ENCODE peak calls at places on chromosomes 7 and 10, in nine cellular contexts. C is fibroblast of mammary gland; P is GM13976; J is activated naive CD4-positive, alpha-beta T cell treated with anti-CD3 and anti-CD28 coated beads, Interleukin-2, amount 50 U/mL, for 16 hours; R is DMS 273 treated with DMSO at 0.1 percent for 48 hours; X is pancreas; W is activated T-cell treated with anti-CD3 and anti-CD28 coated beads for 24 hours; K is cardiac fibroblast; N is AG10803. A is an unnamed sample.

GRCh38 chr7:3259711-3260424 is 41.2 kb upstream of the SDK1 start:
- DNase-seq in N (no peak), R (no peak), W (no peak), K (peak), C (peak), P (no peak), J (no peak), X (no peak), A (no peak)

GRCh38 chr10:123502983-123503382 is 163.2 kb upstream of the GPR26 start:
- DNase-seq in N (no peak), W (no peak), K (no peak), P (peak), X (no peak), J (no peak), R (no peak), C (no peak), A (no peak)

GRCh38 chr7:24381919-24382505 is 98.0 kb downstream of the NPY start:
- DNase-seq in W (no peak), P (peak), J (no peak), X (no peak), N (peak), K (peak), R (peak), C (peak), A (no peak)

GRCh38 chr7:138668197-138668596 is 33.0 kb downstream of the SVOPL start:
- DNase-seq in X (no peak), C (no peak), W (no peak), R (no peak), P (no peak), J (no peak), N (no peak), K (no peak), A (no peak)

GRCh38 chr7:121761399-121761798 is 111.6 kb upstream of the PTPRZ1 start:
- DNase-seq in J (no peak), X (no peak), N (no peak), C (peak), P (no peak), K (no peak), W (no peak), R (no peak), A (no peak)

GRCh38 chr7:129914536-129915272 is 38.1 kb downstream of the UBE2H start:
- DNase-seq in W (no peak), N (no peak), R (no peak), X (no peak), P (no peak), K (peak), J (no peak), C (peak), A (no peak)

GRCh38 chr10:131033166-131034085 is 278.1 kb downstream of the TCERG1L start:
- DNase-seq in C (no peak), P (no peak), J (no peak), N (no peak), W (no peak), K (no peak), R (no peak), X (no peak), A (no peak)

GRCh38 chr7:38413784-38414183 is 140.3 kb upstream of the TARP start:
- DNase-seq in C (no peak), P (no peak), J (no peak), N (no peak), X (no peak), R (no peak), W (no peak), K (no peak), A (no peak)

GRCh38 chr7:125090596-125090995 is 161.0 kb upstream of the POT1 start:
- DNase-seq in P (no peak), W (no peak), X (no peak), C (no peak), J (no peak), R (no peak), K (no peak), N (no peak), A (no peak)

GRCh38 chr10:109247819-109248218 is 675.5 kb downstream of the XPNPEP1 start:
- DNase-seq in W (no peak), J (no peak), P (no peak), K (no peak), N (no peak), R (no peak), X (no peak), C (no peak), A (no peak)

GRCh38 chr7:37784015-37784414 is 64.4 kb upstream of the NME8 start:
- DNase-seq in W (no peak), X (no peak), P (no peak), K (no peak), R (no peak), C (no peak), J (no peak), N (no peak), A (no peak)

GRCh38 chr7:130845581-130846085 is 111.6 kb upstream of the KLF14 start:
- DNase-seq in W (no peak), N (peak), K (peak), X (no peak), J (no peak), R (no peak), P (no peak), C (peak), A (no peak)

GRCh38 chr7:93044147-93044810 is 73.5 kb downstream of the SAMD9 start:
- DNase-seq in P (no peak), J (no peak), X (no peak), N (peak), W (no peak), R (no peak), K (peak), C (peak), A (no peak)

GRCh38 chr7:108009873-108010272 is 6.9 kb upstream of the LAMB1 start:
- DNase-seq in X (no peak), J (no peak), N (no peak), R (no peak), C (no peak), P (no peak), W (no peak), K (no peak), A (no peak)

GRCh38 chr10:63268798-63269503 is 135.8 kb downstream of the NRBF2 start:
- DNase-seq in C (peak), K (peak), J (peak), R (peak), W (peak), P (peak), X (peak), N (peak), A (peak)

GRCh38 chr10:122258136-122259074 is 12.7 kb upstream of the BTBD16 start:
- DNase-seq in X (no peak), P (no peak), K (peak), J (no peak), R (no peak), W (no peak), C (no peak), N (peak), A (no peak)

GRCh38 chr7:131620673-131621609 is 64.5 kb upstream of the PODXL start:
- DNase-seq in J (no peak), N (peak), C (no peak), X (no peak), P (no peak), W (no peak), K (peak), R (no peak), A (no peak)

GRCh38 chr10:128982179-128982915 is 484.7 kb upstream of the MGMT start:
- DNase-seq in K (no peak), X (no peak), N (no peak), R (no peak), J (no peak), C (no peak), W (no peak), P (no peak), A (no peak)

GRCh38 chr7:76260171-76260703 is 42.2 kb upstream of the HSPB1 start:
- DNase-seq in C (peak), W (peak), R (no peak), K (peak), N (no peak), J (peak), X (peak), P (peak), A (peak)

GRCh38 chr10:124213471-124213870 is 120.1 kb upstream of the CHST15 start:
- DNase-seq in N (no peak), P (no peak), X (no peak), W (no peak), K (no peak), J (no peak), R (no peak), C (no peak), A (no peak)

GRCh38 chr7:17613338-17614041 is 315.0 kb downstream of the AHR start:
- DNase-seq in W (no peak), N (no peak), P (no peak), C (no peak), J (no peak), K (no peak), R (no peak), X (peak), A (no peak)

GRCh38 chr7:11166051-11166450 is 192.4 kb downstream of the PHF14 start:
- DNase-seq in X (no peak), P (no peak), R (no peak), J (no peak), W (no peak), K (no peak), C (no peak), N (no peak), A (no peak)

GRCh38 chr7:123432601-123433000 is 101.8 kb downstream of the IQUB start:
- DNase-seq in N (no peak), K (no peak), P (no peak), W (no peak), R (no peak), C (no peak), J (no peak), X (no peak), A (no peak)

GRCh38 chr7:70016044-70016770 is 417.9 kb downstream of the AUTS2 start:
- DNase-seq in R (no peak), P (no peak), K (peak), X (no peak), C (peak), N (peak), J (no peak), W (no peak), A (no peak)

GRCh38 chr10:27542812-27543211 is 38.7 kb downstream of the RAB18 start:
- DNase-seq in C (peak), N (peak), J (no peak), X (no peak), R (no peak), P (no peak), W (no peak), K (peak), A (no peak)

GRCh38 chr10:129694633-129695356 is 227.8 kb downstream of the MGMT start:
- DNase-seq in P (no peak), K (peak), R (no peak), C (peak), J (no peak), N (peak), X (no peak), W (no peak), A (no peak)

GRCh38 chr10:31064334-31064733 is 32.7 kb upstream of the ZNF438 start:
- DNase-seq in W (no peak), N (peak), P (no peak), X (no peak), C (peak), R (no peak), K (peak), J (no peak), A (no peak)

GRCh38 chr7:6637544-6638229 is 569 bp downstream of the ZNF316 start:
- DNase-seq in W (peak), N (peak), P (peak), J (peak), C (peak), R (no peak), K (peak), X (no peak), A (peak)

GRCh38 chr7:50718311-50718710 is 64.4 kb downstream of the GRB10 start:
- DNase-seq in J (no peak), X (no peak), R (no peak), W (no peak), N (no peak), K (no peak), P (no peak), C (no peak), A (no peak)

GRCh38 chr10:114291516-114291915 is 52.5 kb downstream of the VWA2 start:
- DNase-seq in N (no peak), C (no peak), P (no peak), R (no peak), J (no peak), K (no peak), X (no peak), W (no peak), A (no peak)